ENCODE peak calls at places on chromosomes 16 and 17, in six cellular contexts. One of them, this sample, is unnamed.

GRCh38 chr17:33500141-33500540 is 207.0 kb upstream of the ASIC2 start:
- DNase-seq in activated naive CD8-positive, alpha-beta T cell treated with anti-CD3 and anti-CD28 coated beads for 36 hours: no peak
- DNase-seq in NCI-H187: peak
- DNase-seq in M059J: no peak
- DNase-seq in stimulated activated naive B cell treated with anti-CD40 and anti-IgM and Interleukin-4, amounts not matched to agents 10 μg/mL and 1 μg/mL and 100 μg/mL, for 72 hours: no peak
- DNase-seq in GM19239: no peak
- DNase-seq in this sample: peak

GRCh38 chr17:57870283-57870635 is 20.4 kb upstream of the MRPS23 start:
- DNase-seq in activated naive CD8-positive, alpha-beta T cell treated with anti-CD3 and anti-CD28 coated beads for 36 hours: no peak
- DNase-seq in NCI-H187: no peak
- DNase-seq in M059J: peak
- DNase-seq in stimulated activated naive B cell treated with anti-CD40 and anti-IgM and Interleukin-4, amounts not matched to agents 10 μg/mL and 1 μg/mL and 100 μg/mL, for 72 hours: no peak
- DNase-seq in GM19239: no peak
- DNase-seq in this sample: no peak

GRCh38 chr17:21098934-21099687 is 27.7 kb upstream of the DHRS7B start:
- DNase-seq in activated naive CD8-positive, alpha-beta T cell treated with anti-CD3 and anti-CD28 coated beads for 36 hours: peak
- DNase-seq in NCI-H187: peak
- DNase-seq in M059J: peak
- DNase-seq in stimulated activated naive B cell treated with anti-CD40 and anti-IgM and Interleukin-4, amounts not matched to agents 10 μg/mL and 1 μg/mL and 100 μg/mL, for 72 hours: peak
- DNase-seq in GM19239: peak
- DNase-seq in this sample: peak

GRCh38 chr16:76583466-76583865 is 306.3 kb downstream of the CNTNAP4 start:
- DNase-seq in activated naive CD8-positive, alpha-beta T cell treated with anti-CD3 and anti-CD28 coated beads for 36 hours: no peak
- DNase-seq in NCI-H187: peak
- DNase-seq in M059J: no peak
- DNase-seq in stimulated activated naive B cell treated with anti-CD40 and anti-IgM and Interleukin-4, amounts not matched to agents 10 μg/mL and 1 μg/mL and 100 μg/mL, for 72 hours: no peak
- DNase-seq in GM19239: no peak
- DNase-seq in this sample: no peak

GRCh38 chr17:38750312-38751121 is 2.0 kb upstream of the PSMB3 start:
- DNase-seq in activated naive CD8-positive, alpha-beta T cell treated with anti-CD3 and anti-CD28 coated beads for 36 hours: no peak
- DNase-seq in NCI-H187: no peak
- DNase-seq in M059J: peak
- DNase-seq in stimulated activated naive B cell treated with anti-CD40 and anti-IgM and Interleukin-4, amounts not matched to agents 10 μg/mL and 1 μg/mL and 100 μg/mL, for 72 hours: no peak
- DNase-seq in GM19239: no peak
- DNase-seq in this sample: no peak

GRCh38 chr16:6803171-6803570 is 529.5 kb upstream of the RBFOX1 start:
- DNase-seq in activated naive CD8-positive, alpha-beta T cell treated with anti-CD3 and anti-CD28 coated beads for 36 hours: no peak
- DNase-seq in NCI-H187: no peak
- DNase-seq in M059J: no peak
- DNase-seq in stimulated activated naive B cell treated with anti-CD40 and anti-IgM and Interleukin-4, amounts not matched to agents 10 μg/mL and 1 μg/mL and 100 μg/mL, for 72 hours: no peak
- DNase-seq in GM19239: no peak
- DNase-seq in this sample: no peak

GRCh38 chr17:18156171-18156975 is 27.3 kb upstream of the ALKBH5 start:
- DNase-seq in activated naive CD8-positive, alpha-beta T cell treated with anti-CD3 and anti-CD28 coated beads for 36 hours: no peak
- DNase-seq in NCI-H187: no peak
- DNase-seq in M059J: peak
- DNase-seq in stimulated activated naive B cell treated with anti-CD40 and anti-IgM and Interleukin-4, amounts not matched to agents 10 μg/mL and 1 μg/mL and 100 μg/mL, for 72 hours: no peak
- DNase-seq in GM19239: no peak
- DNase-seq in this sample: no peak

GRCh38 chr17:67569873-67570272 is 147.9 kb upstream of the NOL11 start:
- DNase-seq in activated naive CD8-positive, alpha-beta T cell treated with anti-CD3 and anti-CD28 coated beads for 36 hours: no peak
- DNase-seq in NCI-H187: no peak
- DNase-seq in M059J: peak
- DNase-seq in stimulated activated naive B cell treated with anti-CD40 and anti-IgM and Interleukin-4, amounts not matched to agents 10 μg/mL and 1 μg/mL and 100 μg/mL, for 72 hours: peak
- DNase-seq in GM19239: no peak
- DNase-seq in this sample: peak

GRCh38 chr16:88409296-88410065 is 26.7 kb downstream of the ZNF469 start:
- DNase-seq in activated naive CD8-positive, alpha-beta T cell treated with anti-CD3 and anti-CD28 coated beads for 36 hours: no peak
- DNase-seq in NCI-H187: no peak
- DNase-seq in M059J: no peak
- DNase-seq in stimulated activated naive B cell treated with anti-CD40 and anti-IgM and Interleukin-4, amounts not matched to agents 10 μg/mL and 1 μg/mL and 100 μg/mL, for 72 hours: no peak
- DNase-seq in GM19239: no peak
- DNase-seq in this sample: no peak

GRCh38 chr17:41322903-41323895 is 7.7 kb upstream of the KRTAP17-1 start:
- DNase-seq in activated naive CD8-positive, alpha-beta T cell treated with anti-CD3 and anti-CD28 coated beads for 36 hours: no peak
- DNase-seq in NCI-H187: no peak
- DNase-seq in M059J: no peak
- DNase-seq in stimulated activated naive B cell treated with anti-CD40 and anti-IgM and Interleukin-4, amounts not matched to agents 10 μg/mL and 1 μg/mL and 100 μg/mL, for 72 hours: no peak
- DNase-seq in GM19239: no peak
- DNase-seq in this sample: no peak

GRCh38 chr16:10180771-10181163 is 1.5 kb downstream of the GRIN2A start:
- DNase-seq in activated naive CD8-positive, alpha-beta T cell treated with anti-CD3 and anti-CD28 coated beads for 36 hours: peak
- DNase-seq in NCI-H187: no peak
- DNase-seq in M059J: no peak
- DNase-seq in stimulated activated naive B cell treated with anti-CD40 and anti-IgM and Interleukin-4, amounts not matched to agents 10 μg/mL and 1 μg/mL and 100 μg/mL, for 72 hours: peak
- DNase-seq in GM19239: no peak
- DNase-seq in this sample: peak

GRCh38 chr17:34570491-34570890 is 8.9 kb upstream of the TMEM132E start:
- DNase-seq in activated naive CD8-positive, alpha-beta T cell treated with anti-CD3 and anti-CD28 coated beads for 36 hours: no peak
- DNase-seq in NCI-H187: no peak
- DNase-seq in M059J: no peak
- DNase-seq in stimulated activated naive B cell treated with anti-CD40 and anti-IgM and Interleukin-4, amounts not matched to agents 10 μg/mL and 1 μg/mL and 100 μg/mL, for 72 hours: no peak
- DNase-seq in GM19239: no peak
- DNase-seq in this sample: no peak

GRCh38 chr17:75301031-75301430 is 11.8 kb upstream of the SLC25A19 start:
- DNase-seq in activated naive CD8-positive, alpha-beta T cell treated with anti-CD3 and anti-CD28 coated beads for 36 hours: no peak
- DNase-seq in NCI-H187: no peak
- DNase-seq in M059J: no peak
- DNase-seq in stimulated activated naive B cell treated with anti-CD40 and anti-IgM and Interleukin-4, amounts not matched to agents 10 μg/mL and 1 μg/mL and 100 μg/mL, for 72 hours: no peak
- DNase-seq in GM19239: no peak
- DNase-seq in this sample: no peak

GRCh38 chr17:29177541-29177870 is 2.7 kb downstream of the MYO18A start:
- DNase-seq in activated naive CD8-positive, alpha-beta T cell treated with anti-CD3 and anti-CD28 coated beads for 36 hours: no peak
- DNase-seq in NCI-H187: no peak
- DNase-seq in M059J: no peak
- DNase-seq in stimulated activated naive B cell treated with anti-CD40 and anti-IgM and Interleukin-4, amounts not matched to agents 10 μg/mL and 1 μg/mL and 100 μg/mL, for 72 hours: no peak
- DNase-seq in GM19239: no peak
- DNase-seq in this sample: no peak

GRCh38 chr16:83068686-83069085 is 441.9 kb downstream of the CDH13 start:
- DNase-seq in activated naive CD8-positive, alpha-beta T cell treated with anti-CD3 and anti-CD28 coated beads for 36 hours: no peak
- DNase-seq in NCI-H187: no peak
- DNase-seq in M059J: peak
- DNase-seq in stimulated activated naive B cell treated with anti-CD40 and anti-IgM and Interleukin-4, amounts not matched to agents 10 μg/mL and 1 μg/mL and 100 μg/mL, for 72 hours: no peak
- DNase-seq in GM19239: no peak
- DNase-seq in this sample: no peak

GRCh38 chr16:35431829-35432663 is 1972.6 kb downstream of the TP53TG3F start:
- DNase-seq in activated naive CD8-positive, alpha-beta T cell treated with anti-CD3 and anti-CD28 coated beads for 36 hours: peak
- DNase-seq in NCI-H187: no peak
- DNase-seq in M059J: no peak
- DNase-seq in stimulated activated naive B cell treated with anti-CD40 and anti-IgM and Interleukin-4, amounts not matched to agents 10 μg/mL and 1 μg/mL and 100 μg/mL, for 72 hours: no peak
- DNase-seq in GM19239: no peak
- DNase-seq in this sample: no peak

GRCh38 chr17:68035131-68035522 is 408 bp upstream of the KPNA2 start:
- DNase-seq in activated naive CD8-positive, alpha-beta T cell treated with anti-CD3 and anti-CD28 coated beads for 36 hours: peak
- DNase-seq in NCI-H187: peak
- DNase-seq in M059J: no peak
- DNase-seq in stimulated activated naive B cell treated with anti-CD40 and anti-IgM and Interleukin-4, amounts not matched to agents 10 μg/mL and 1 μg/mL and 100 μg/mL, for 72 hours: peak
- DNase-seq in GM19239: no peak
- DNase-seq in this sample: no peak

GRCh38 chr17:74610108-74610507 is 13.4 kb downstream of the CD300E start:
- DNase-seq in activated naive CD8-positive, alpha-beta T cell treated with anti-CD3 and anti-CD28 coated beads for 36 hours: no peak
- DNase-seq in NCI-H187: no peak
- DNase-seq in M059J: no peak
- DNase-seq in stimulated activated naive B cell treated with anti-CD40 and anti-IgM and Interleukin-4, amounts not matched to agents 10 μg/mL and 1 μg/mL and 100 μg/mL, for 72 hours: no peak
- DNase-seq in GM19239: no peak
- DNase-seq in this sample: no peak

This sample was measured in GM06990.